ENCODE peak calls at places on chromosomes 4 and X, in eight cellular contexts. I is OCI-LY7; H is GM12892; K is T47D; N is astrocyte of the hippocampus; R is fibroblast of the aortic adventitia; M is activated CD8-positive, alpha-beta memory T cell treated with anti-CD3 and anti-CD28 coated beads for 24 hours; S is OCI-M1. C is an unnamed sample.

GRCh38 chrX:110211340-110211739 is 106.5 kb downstream of the AMMECR1 start:
- DNase-seq in S (no peak), H (no peak), K (no peak), R (no peak), I (no peak), M (no peak), N (no peak), C (no peak)

GRCh38 chr4:124243671-124244366 is 468.7 kb downstream of the ANKRD50 start:
- DNase-seq in R (no peak), N (no peak), H (no peak), S (no peak), I (no peak), M (no peak), K (no peak), C (no peak)

GRCh38 chr4:86948276-86948675 is 13.5 kb downstream of the AFF1 start:
- DNase-seq in S (no peak), R (no peak), N (no peak), M (no peak), I (no peak), H (no peak), K (no peak), C (no peak)

GRCh38 chr4:38075370-38076152 is 115.4 kb downstream of the PTTG2 start:
- DNase-seq in S (peak; percentile 48), N (no peak), R (peak; percentile 87), M (no peak), I (no peak), H (no peak), K (no peak), C (no peak)

GRCh38 chr4:2257361-2258001 is 4.4 kb downstream of the MXD4 start:
- DNase-seq in K (no peak), R (no peak), H (peak; percentile 1), N (no peak), I (no peak), M (no peak), S (no peak), C (peak; percentile 8)

GRCh38 chr4:89212666-89213381 is 94.8 kb downstream of the GPRIN3 start:
- DNase-seq in H (no peak), R (peak; percentile 57), S (no peak), I (no peak), N (peak; percentile 69), M (no peak), K (no peak), C (no peak)

GRCh38 chr4:54226399-54227260 is 2.5 kb upstream of the PDGFRA start:
- DNase-seq in K (no peak), N (peak; percentile 43), I (no peak), R (peak; percentile 90), M (no peak), S (no peak), H (no peak), C (no peak)

GRCh38 chrX:7062276-7062675 is 85.2 kb upstream of the STS start:
- DNase-seq in N (no peak), M (no peak), R (peak; percentile 12), S (no peak), I (no peak), H (no peak), K (no peak), C (no peak)

GRCh38 chr4:56743550-56743949 is 62.5 kb upstream of the HOPX start:
- DNase-seq in K (no peak), R (no peak), M (no peak), S (no peak), I (no peak), H (no peak), N (no peak), C (no peak)

GRCh38 chr4:173169178-173169427 is 492 bp downstream of the GALNT7 start:
- DNase-seq in S (no peak), N (no peak), I (no peak), M (no peak), K (no peak), R (no peak), H (no peak), C (no peak)

GRCh38 chr4:145347684-145348083 is 134.0 kb upstream of the SMAD1 start:
- DNase-seq in H (no peak), R (peak; percentile 30), S (no peak), N (peak; percentile 86), K (no peak), I (no peak), M (no peak), C (no peak)

GRCh38 chrX:108000751-108001150 is 18.6 kb upstream of the TEX13B start:
- DNase-seq in R (peak; percentile 7), N (no peak), S (no peak), K (no peak), H (no peak), M (no peak), I (no peak), C (no peak)

GRCh38 chr4:88179261-88179660 is 20.8 kb upstream of the ABCG2 start:
- DNase-seq in H (no peak), N (no peak), I (no peak), M (no peak), R (no peak), S (no peak), K (no peak), C (no peak)

GRCh38 chr4:173735055-173735454 is 205.0 kb upstream of the HAND2 start:
- DNase-seq in N (no peak), H (no peak), S (no peak), R (peak; percentile 81), K (no peak), M (no peak), I (no peak), C (no peak)

GRCh38 chr4:168486961-168487820 is 6.9 kb upstream of the DDX60L start:
- DNase-seq in R (peak; percentile 48), N (peak; percentile 37), K (no peak), S (peak; percentile 83), H (no peak), M (no peak), I (no peak), C (no peak)

GRCh38 chr4:182143086-182143821 is 99.9 kb upstream of the TENM3 start:
- DNase-seq in K (no peak), S (no peak), R (peak; percentile 6), H (no peak), M (no peak), I (no peak), N (peak; percentile 66), C (no peak)

GRCh38 chr4:176635372-176636261 is 157.1 kb downstream of the VEGFC start:
- DNase-seq in I (no peak), S (no peak), K (no peak), H (no peak), R (peak; percentile 80), M (no peak), N (peak; percentile 20), C (no peak)

GRCh38 chrX:137052641-137053235 is 18.9 kb upstream of the GPR101 start:
- DNase-seq in K (no peak), S (no peak), H (no peak), I (no peak), M (peak; percentile 73), N (no peak), R (no peak), C (no peak)

GRCh38 chr4:183256756-183257385 is 63.2 kb downstream of the CLDN22 start:
- DNase-seq in R (peak; percentile 58), S (peak; percentile 61), I (peak; percentile 35), N (peak; percentile 77), K (no peak), M (peak; percentile 68), H (peak; percentile 23), C (peak; percentile 50)

GRCh38 chrX:72306085-72306801 is 529 bp upstream of the CITED1 start:
- DNase-seq in K (no peak), S (peak; percentile 43), I (no peak), R (no peak), M (no peak), N (peak; percentile 34), H (no peak), C (no peak)

GRCh38 chrX:23511783-23512182 is 155.5 kb upstream of the PRDX4 start:
- DNase-seq in R (no peak), S (no peak), N (peak; percentile 23), I (no peak), K (no peak), M (no peak), H (no peak), C (no peak)